ENCODE peak calls at places on chromosome 4, in eight cellular contexts. Q is AG08395, K is COR-L47, F is frontal cortex, T is NCI-H510A treated with DMSO at 0.1 percent for 48 hours, O is NCI-H1436, N is Calu3, H is T-helper 9 cell. R is an unnamed sample.

GRCh38 chr4:6909970-6910339 is 329 bp downstream of the TBC1D14 start:
- DNase-seq in N (peak; percentile 25), K (peak; percentile 35), F (no peak), Q (no peak), T (no peak), O (no peak), H (peak; percentile 20), R (no peak)

GRCh38 chr4:26490980-26491284 is 648 bp upstream of the CCKAR start:
- DNase-seq in Q (no peak), K (no peak), O (no peak), F (no peak), H (no peak), N (no peak), T (no peak), R (no peak)

GRCh38 chr4:15434086-15434485 is 6.3 kb downstream of the C1QTNF7 start:
- DNase-seq in K (no peak), F (no peak), H (no peak), N (no peak), T (no peak), Q (peak; percentile 8), O (no peak), R (no peak)

GRCh38 chr4:3460926-3461325 is 2.2 kb upstream of the DOK7 start:
- DNase-seq in T (no peak), F (no peak), Q (no peak), K (no peak), H (no peak), N (no peak), O (no peak), R (no peak)

GRCh38 chr4:677431-678293 is 3.3 kb downstream of the MYL5 start:
- DNase-seq in N (peak; percentile 61), F (no peak), K (no peak), T (no peak), Q (no peak), H (no peak), O (no peak), R (no peak)

GRCh38 chr4:85548116-85548515 is 73.2 kb downstream of the ARHGAP24 start:
- DNase-seq in Q (no peak), T (no peak), F (no peak), K (peak; percentile 19), N (no peak), O (no peak), H (no peak), R (no peak)

GRCh38 chr4:87806520-87806919 is 7.2 kb downstream of the IBSP start:
- DNase-seq in H (no peak), K (no peak), Q (no peak), F (no peak), T (no peak), O (no peak), N (no peak), R (no peak)

GRCh38 chr4:54527532-54527931 is 130.2 kb upstream of the KIT start:
- DNase-seq in Q (no peak), N (no peak), K (no peak), F (no peak), O (peak; percentile 49), H (no peak), T (peak; percentile 76), R (no peak)

GRCh38 chr4:188289531-188289930 is 150.3 kb downstream of the TRIML1 start:
- DNase-seq in H (no peak), O (no peak), K (no peak), Q (no peak), F (no peak), N (no peak), T (no peak), R (no peak)

GRCh38 chr4:182969651-182970279 is 52.6 kb upstream of the DCTD start:
- DNase-seq in H (no peak), N (peak; percentile 39), O (no peak), Q (no peak), T (no peak), F (no peak), K (peak; percentile 37), R (no peak)

GRCh38 chr4:152102184-152103000 is 341.6 kb upstream of the GATB start:
- DNase-seq in H (no peak), O (no peak), F (no peak), K (no peak), N (no peak), T (peak; percentile 6), Q (no peak), R (no peak)

GRCh38 chr4:25215506-25215905 is 18.3 kb upstream of the PI4K2B start:
- DNase-seq in Q (no peak), K (no peak), O (no peak), H (no peak), T (no peak), F (no peak), N (no peak), R (no peak)

GRCh38 chr4:121950680-121951569 is 935 bp downstream of the TRPC3 start:
- DNase-seq in K (peak; percentile 8), O (no peak), N (no peak), F (peak; percentile 44), T (no peak), H (peak; percentile 8), Q (peak; percentile 21), R (no peak)

GRCh38 chr4:139913398-139913990 is 240.5 kb downstream of the MAML3 start:
- DNase-seq in T (peak; percentile 14), K (peak; percentile 33), H (no peak), O (no peak), Q (no peak), N (no peak), F (no peak), R (peak; percentile 67)

GRCh38 chr4:100103671-100104070 is 86.6 kb downstream of the DDIT4L start:
- DNase-seq in T (no peak), K (no peak), H (no peak), F (no peak), N (no peak), Q (no peak), O (no peak), R (no peak)

GRCh38 chr4:85898236-85898635 is 423.3 kb downstream of the ARHGAP24 start:
- DNase-seq in F (no peak), H (no peak), K (no peak), N (no peak), O (no peak), Q (no peak), T (no peak), R (no peak)

GRCh38 chr4:40395908-40396806 is 61.0 kb downstream of the CHRNA9 start:
- DNase-seq in O (peak; percentile 75), T (peak; percentile 84), K (peak; percentile 74), H (no peak), Q (no peak), F (no peak), N (peak; percentile 60), R (peak; percentile 98)

GRCh38 chr4:113358784-113359183 is 309.3 kb downstream of the ANK2 start:
- DNase-seq in O (no peak), F (no peak), Q (no peak), T (no peak), N (no peak), H (no peak), K (no peak), R (no peak)

GRCh38 chr4:87490664-87491369 is 38.4 kb downstream of the SPARCL1 start:
- DNase-seq in Q (no peak), H (no peak), N (no peak), K (no peak), F (no peak), O (no peak), T (no peak), R (no peak)

GRCh38 chr4:174214102-174214878 is 69.2 kb downstream of the FBXO8 start:
- DNase-seq in T (no peak), K (no peak), N (no peak), H (peak; percentile 15), Q (no peak), O (no peak), F (no peak), R (no peak)

GRCh38 chr4:52714597-52715254 is 36.5 kb downstream of the ERVMER34-1 start:
- DNase-seq in N (no peak), F (no peak), K (no peak), Q (no peak), O (no peak), T (no peak), H (no peak), R (no peak)

GRCh38 chr4:159048166-159048886 is 54.6 kb upstream of the RAPGEF2 start:
- DNase-seq in O (peak; percentile 74), Q (peak; percentile 73), H (no peak), K (peak; percentile 67), F (peak; percentile 37), N (peak; percentile 50), T (peak; percentile 59), R (no peak)

GRCh38 chr4:7103599-7104365 is 35.9 kb upstream of the GRPEL1 start:
- DNase-seq in N (peak; percentile 18), F (peak; percentile 70), H (no peak), K (peak; percentile 13), T (no peak), Q (no peak), O (no peak), R (no peak)

GRCh38 chr4:153468587-153468986 is 2.4 kb downstream of the TMEM131L start:
- DNase-seq in K (no peak), T (no peak), O (no peak), H (no peak), N (no peak), F (no peak), Q (no peak), R (no peak)

GRCh38 chr4:122742933-122743829 is 10.7 kb downstream of the BBS12 start:
- DNase-seq in F (no peak), Q (no peak), O (no peak), T (no peak), K (no peak), N (no peak), H (no peak), R (no peak)

GRCh38 chr4:79651516-79651915 is 243.5 kb upstream of the GK2 start:
- DNase-seq in N (peak; percentile 2), K (no peak), F (no peak), T (no peak), H (no peak), Q (no peak), O (no peak), R (no peak)

GRCh38 chr4:71258323-71258722 is 80.5 kb upstream of the SLC4A4 start:
- DNase-seq in K (no peak), O (no peak), Q (no peak), N (no peak), F (no peak), T (no peak), H (no peak), R (no peak)

GRCh38 chr4:147340111-147340510 is 140.8 kb upstream of the EDNRA start:
- DNase-seq in T (no peak), H (no peak), N (no peak), F (no peak), Q (peak; percentile 74), O (no peak), K (no peak), R (no peak)

GRCh38 chr4:38177035-38177791 is 217.0 kb downstream of the PTTG2 start:
- DNase-seq in F (no peak), N (no peak), T (no peak), K (no peak), Q (no peak), O (no peak), H (peak; percentile 22), R (no peak)